ENCODE peak calls at places on chromosomes 13 and 19, in six cellular contexts. E, I, S, U, G and Z are unnamed samples.
A peak's percentile ranks its signal among the peaks of the same experiment; 100 is the strongest.

GRCh38 chr13:41211062-41211461 is 16.7 kb upstream of the KBTBD7 start:
- DNase-seq in E (no peak), S (no peak), U (no peak), G (no peak), I (no peak), Z (no peak)

GRCh38 chr13:45328661-45329105 is 12.3 kb downstream of the TPT1 start:
- DNase-seq in I (no peak), E (no peak), U (peak; percentile 65), G (no peak), S (no peak), Z (no peak)

GRCh38 chr19:16620018-16620417 is 8.0 kb downstream of the MED26 start:
- DNase-seq in E (no peak), I (no peak), G (no peak), U (no peak), S (no peak), Z (no peak)

GRCh38 chr19:38545596-38545995 is 72.2 kb downstream of the MAP4K1 start:
- DNase-seq in E (no peak), U (no peak), I (no peak), S (no peak), G (no peak), Z (no peak)

GRCh38 chr13:99390601-99391000 is 83.4 kb upstream of the GPR183 start:
- DNase-seq in E (no peak), G (no peak), I (no peak), U (no peak), S (no peak), Z (no peak)

GRCh38 chr13:28408235-28408848 is 86.6 kb downstream of the FLT1 start:
- DNase-seq in E (no peak), S (no peak), G (no peak), U (no peak), I (no peak), Z (no peak)

GRCh38 chr13:45333973-45334922 is 6.7 kb downstream of the TPT1 start:
- DNase-seq in G (no peak), E (no peak), I (peak; percentile 63), U (no peak), S (no peak), Z (no peak)

GRCh38 chr13:44109986-44110640 is 230.4 kb downstream of the LACC1 start:
- DNase-seq in S (no peak), U (no peak), I (no peak), G (no peak), E (no peak), Z (no peak)

GRCh38 chr13:29901714-29902631 is 51.6 kb upstream of the UBL3 start:
- DNase-seq in U (peak; percentile 96), E (no peak), S (no peak), G (peak; percentile 8), I (peak; percentile 92), Z (no peak)

GRCh38 chr13:112752711-112753541 is 63.1 kb downstream of the ATP11A start:
- DNase-seq in E (peak; percentile 69), I (no peak), S (no peak), G (no peak), U (no peak), Z (no peak)

GRCh38 chr13:111177803-111178389 is 62.8 kb downstream of the ARHGEF7 start:
- DNase-seq in E (no peak), U (peak; percentile 64), I (peak; percentile 33), G (no peak), S (no peak), Z (no peak)

GRCh38 chr13:75635621-75636338 is at the start of gene LMO7:
- DNase-seq in G (peak; percentile 24), I (peak; percentile 75), U (no peak), S (peak; percentile 46), E (peak; percentile 21), Z (peak; percentile 63)

GRCh38 chr19:1465191-1466016 is 13.6 kb downstream of the C19orf25 start:
- DNase-seq in G (no peak), S (no peak), E (no peak), U (peak; percentile 39), I (peak; percentile 56), Z (no peak)

GRCh38 chr13:33743438-33744368 is 74.2 kb upstream of the RFC3 start:
- DNase-seq in I (no peak), G (no peak), E (no peak), S (no peak), U (no peak), Z (no peak)

GRCh38 chr13:75838366-75839017 is 202.4 kb downstream of the LMO7 start:
- DNase-seq in U (no peak), S (no peak), E (no peak), G (no peak), I (no peak), Z (no peak)

GRCh38 chr13:36418022-36418805 is 14.1 kb upstream of the CCNA1 start:
- DNase-seq in G (no peak), E (no peak), I (peak; percentile 60), U (peak; percentile 77), S (no peak), Z (no peak)

GRCh38 chr13:78215458-78215857 is 296.8 kb upstream of the EDNRB start:
- DNase-seq in G (no peak), I (no peak), S (no peak), E (no peak), U (no peak), Z (no peak)

GRCh38 chr13:27080018-27080948 is 91.3 kb downstream of the USP12 start:
- DNase-seq in I (no peak), S (no peak), G (no peak), E (no peak), U (no peak), Z (no peak)

GRCh38 chr13:29674532-29674931 is 79.0 kb upstream of the SLC7A1 start:
- DNase-seq in I (peak; percentile 79), E (no peak), S (no peak), U (peak; percentile 8), G (no peak), Z (no peak)

GRCh38 chr19:17394891-17395415 is 957 bp upstream of the CCDC194 start:
- DNase-seq in S (no peak), U (peak; percentile 27), G (no peak), I (peak; percentile 75), E (no peak), Z (no peak)

GRCh38 chr19:7819337-7819736 is 10.7 kb upstream of the EVI5L start:
- DNase-seq in E (no peak), G (no peak), I (no peak), S (no peak), U (no peak), Z (no peak)

GRCh38 chr19:2578911-2579677 is 103.2 kb downstream of the GADD45B start:
- DNase-seq in G (peak; percentile 89), S (no peak), E (peak; percentile 75), U (peak; percentile 93), I (peak; percentile 92), Z (no peak)

GRCh38 chr19:12821761-12822160 is 12.6 kb downstream of the RTBDN start:
- DNase-seq in E (no peak), I (peak; percentile 55), G (no peak), S (no peak), U (no peak), Z (no peak)

GRCh38 chr19:4730740-4731171 is 7.1 kb upstream of the DPP9 start:
- DNase-seq in S (no peak), I (peak; percentile 41), G (no peak), E (no peak), U (no peak), Z (no peak)